ENCODE peak calls at places on chromosomes 4 and X, in seven cellular contexts. G is neural crest cell, H is T-helper 9 cell, K is thyroid gland, M is ovary, E is GM10248, I is fibroblast of pulmonary artery. A is an unnamed sample.

GRCh38 chr4:109981936-109982335 is 69.3 kb downstream of the EGF start:
- DNase-seq in K (no peak), H (no peak), I (no peak), E (no peak), G (no peak), M (no peak), A (no peak)

GRCh38 chrX:119121341-119121740 is 6.3 kb downstream of the KIAA1210 start:
- DNase-seq in K (no peak), H (no peak), I (peak; percentile 51), M (no peak), E (no peak), G (no peak), A (no peak)

GRCh38 chr4:20589436-20589835 is 110.8 kb upstream of the PACRGL start:
- DNase-seq in H (no peak), M (no peak), I (no peak), E (no peak), K (no peak), G (no peak), A (no peak)

GRCh38 chr4:102103368-102103767 is 241.9 kb downstream of the SLC39A8 start:
- DNase-seq in E (no peak), M (no peak), H (no peak), I (no peak), K (no peak), G (no peak), A (no peak)

GRCh38 chr4:153295131-153295755 is 49.2 kb upstream of the MND1 start:
- DNase-seq in E (no peak), H (no peak), M (no peak), K (no peak), I (no peak), G (no peak), A (no peak)

GRCh38 chr4:108169639-108170038 is 907 bp upstream of the LEF1 start:
- DNase-seq in K (no peak), H (no peak), I (no peak), G (no peak), M (no peak), E (no peak), A (no peak)

GRCh38 chr4:10656420-10656819 is 28.1 kb downstream of the CLNK start:
- DNase-seq in G (no peak), H (no peak), E (no peak), M (no peak), I (no peak), K (no peak), A (no peak)

GRCh38 chrX:38563006-38563405 is 1.7 kb downstream of the TSPAN7 start:
- DNase-seq in I (no peak), K (no peak), G (no peak), E (no peak), M (no peak), H (no peak), A (peak; percentile 32)

GRCh38 chrX:55011294-55011693 is 11.1 kb downstream of the APEX2 start:
- DNase-seq in K (no peak), G (no peak), H (no peak), I (peak; percentile 17), M (no peak), E (no peak), A (no peak)

GRCh38 chr4:89657931-89658700 is 178.8 kb downstream of the SNCA start:
- DNase-seq in E (no peak), K (no peak), I (peak; percentile 71), G (no peak), M (no peak), H (no peak), A (peak; percentile 82)

GRCh38 chr4:152464030-152464823 is 71.7 kb downstream of the FBXW7 start:
- DNase-seq in M (no peak), I (no peak), H (no peak), G (no peak), K (no peak), E (no peak), A (no peak)

GRCh38 chr4:48698029-48698901 is 81.8 kb downstream of the FRYL start:
- DNase-seq in G (no peak), E (no peak), K (peak; percentile 19), I (peak; percentile 95), H (no peak), M (no peak), A (no peak)

GRCh38 chr4:113586072-113586471 is 175.5 kb downstream of the CAMK2D start:
- DNase-seq in E (no peak), I (peak; percentile 8), G (no peak), K (no peak), M (no peak), H (no peak), A (no peak)

GRCh38 chrX:19698125-19698524 is 182.8 kb upstream of the MAP3K15 start:
- DNase-seq in H (no peak), E (no peak), G (no peak), I (peak; percentile 47), M (peak; percentile 43), K (peak; percentile 63), A (no peak)